ENCODE peak calls at places on chromosomes 11 and 22, in seven cellular contexts. E is pancreas, Y is Calu3, W is AG04450, G is GM10248, M is progenitor cell of endocrine pancreas, R is fibroblast of pulmonary artery. Q is an unnamed sample.

GRCh38 chr11:31802609-31802989 is 8.5 kb downstream of the PAX6 start:
- DNase-seq in G (peak; percentile 16), R (no peak), W (no peak), E (no peak), Y (no peak), M (no peak), Q (no peak)

GRCh38 chr11:27904358-27905055 is 203.4 kb downstream of the KIF18A start:
- DNase-seq in E (no peak), G (no peak), Y (no peak), M (no peak), W (no peak), R (no peak), Q (peak; percentile 84)

GRCh38 chr22:19063581-19064353 is 58.4 kb downstream of the DGCR2 start:
- DNase-seq in W (no peak), Y (no peak), R (peak; percentile 53), G (no peak), E (no peak), M (no peak), Q (no peak)

GRCh38 chr11:2754008-2754407 is 54.2 kb upstream of the KCNQ1OT1 start:
- DNase-seq in M (no peak), E (peak; percentile 5), W (no peak), R (no peak), Y (no peak), G (no peak), Q (no peak)

GRCh38 chr11:45880772-45881570 is 4.5 kb upstream of the MAPK8IP1 start:
- DNase-seq in R (peak; percentile 17), M (no peak), E (no peak), Y (no peak), W (no peak), G (no peak), Q (no peak)

GRCh38 chr11:70863988-70864387 is 388.4 kb downstream of the SHANK2 start:
- DNase-seq in E (no peak), M (no peak), W (no peak), G (no peak), R (no peak), Y (no peak), Q (no peak)

GRCh38 chr11:86523738-86524602 is 148.4 kb downstream of the ME3 start:
- DNase-seq in W (peak; percentile 92), R (peak; percentile 93), M (no peak), Y (peak; percentile 29), G (no peak), E (no peak), Q (peak; percentile 92)

GRCh38 chr11:44004452-44004833 is 43.3 kb upstream of the ACCSL start:
- DNase-seq in E (no peak), Y (no peak), W (no peak), M (no peak), G (no peak), R (no peak), Q (no peak)

GRCh38 chr11:18324381-18324780 is 2.0 kb downstream of the GTF2H1 start:
- DNase-seq in Y (no peak), W (no peak), R (no peak), M (no peak), G (no peak), E (no peak), Q (no peak)

GRCh38 chr11:94325681-94326080 is 21.3 kb downstream of the IZUMO1R start:
- DNase-seq in M (peak; percentile 25), W (no peak), R (peak; percentile 38), G (peak; percentile 71), Y (peak; percentile 54), E (no peak), Q (peak; percentile 41)

GRCh38 chr11:63998558-63999348 is 12.5 kb downstream of the OTUB1 start:
- DNase-seq in M (no peak), G (no peak), R (no peak), Y (no peak), W (no peak), E (no peak), Q (no peak)

GRCh38 chr11:70246196-70246595 is 24.3 kb upstream of the PPFIA1 start:
- DNase-seq in R (peak; percentile 35), G (no peak), M (no peak), Y (no peak), W (no peak), E (no peak), Q (no peak)

GRCh38 chr22:24124247-24124646 is 57.0 kb upstream of the SUSD2 start:
- DNase-seq in M (no peak), E (no peak), R (no peak), G (no peak), W (no peak), Y (no peak), Q (no peak)

GRCh38 chr11:109658169-109658568 is 236.2 kb downstream of the C11orf87 start:
- DNase-seq in E (no peak), R (no peak), W (no peak), Y (no peak), G (no peak), M (no peak), Q (no peak)

GRCh38 chr22:23245045-23245798 is 64.9 kb downstream of the BCR start:
- DNase-seq in R (no peak), W (no peak), E (no peak), G (no peak), Y (peak; percentile 13), M (no peak), Q (peak; percentile 82)

GRCh38 chr22:29855611-29856181 is 17.6 kb upstream of the ASCC2 start:
- DNase-seq in W (no peak), E (no peak), M (no peak), Y (no peak), G (no peak), R (no peak), Q (no peak)

DNA sequence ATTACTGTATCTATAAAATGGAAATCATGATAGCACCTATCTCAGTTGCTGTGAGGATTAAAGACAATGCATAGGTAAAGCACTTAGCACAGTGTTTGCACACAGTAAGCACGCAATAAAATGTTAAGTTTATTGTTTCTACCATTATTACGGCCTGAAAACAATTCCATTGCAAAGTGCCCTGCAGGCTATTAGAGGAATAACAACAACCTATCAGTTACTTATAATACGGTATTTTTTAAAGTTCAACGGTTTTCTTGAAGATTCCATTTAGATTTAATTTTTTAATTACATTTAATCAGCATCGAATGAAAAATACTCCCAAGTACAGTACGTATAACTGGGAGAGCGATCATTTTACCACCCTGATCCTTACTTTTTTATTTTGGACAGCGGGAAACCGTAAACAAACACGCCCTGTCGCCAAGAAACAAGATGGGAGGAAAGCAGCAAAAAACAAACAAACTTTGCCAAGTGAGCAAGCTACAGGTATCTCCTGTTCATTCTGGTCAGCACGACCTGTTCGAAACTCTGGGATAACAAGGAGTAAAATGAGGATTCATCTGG is 892 bp downstream of the SLC36A4 start:
- DNase-seq in G (peak; percentile 18), E (no peak), R (no peak), Y (no peak), M (no peak), W (no peak), Q (no peak)
- TF ChIP-seq CTCF in G (no peak), E (no peak), R (peak; percentile 57), Y (no peak), M (peak; percentile 58), W (peak; percentile 58), Q (peak; percentile 78)

DNA sequence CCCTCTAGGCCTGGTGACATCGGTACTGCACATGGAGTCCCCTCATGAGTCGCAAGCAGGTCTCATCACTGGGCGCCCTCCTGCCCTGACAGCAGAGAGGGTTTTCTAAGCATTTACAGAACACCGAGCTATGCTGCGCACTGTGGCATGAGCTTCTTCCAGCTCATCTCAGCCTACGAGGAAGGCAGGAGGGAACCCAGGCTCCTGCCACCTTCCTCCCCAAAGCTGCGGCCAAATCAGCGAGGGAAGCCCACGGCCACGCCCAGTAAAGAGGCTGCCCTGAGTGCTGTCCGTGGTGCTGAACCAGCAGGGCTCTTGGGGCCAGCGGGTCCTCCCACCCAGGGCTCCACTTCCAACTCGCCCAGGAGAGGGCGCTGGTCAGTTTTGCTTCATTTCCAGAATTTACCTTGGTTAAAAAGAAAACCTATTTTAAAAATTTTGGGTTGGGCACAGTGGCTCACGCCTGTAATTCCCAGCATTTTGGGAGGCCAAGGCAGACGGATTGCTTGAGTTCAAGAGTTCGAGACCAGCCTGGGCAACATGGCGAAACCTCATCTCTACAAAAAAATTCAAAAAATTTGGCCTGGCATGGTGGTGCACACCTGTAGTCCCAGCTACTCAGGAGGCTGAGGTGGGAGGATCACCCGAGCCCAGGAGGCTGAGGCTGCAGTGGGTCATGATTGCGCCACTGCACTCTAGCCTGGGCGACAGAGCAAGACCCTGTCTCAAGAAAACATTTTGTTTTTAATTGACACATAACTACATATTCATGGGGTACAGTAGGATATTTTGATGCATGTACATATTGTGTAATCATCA is 34.2 kb downstream of the PHF21B start:
- DNase-seq in G (peak; percentile 92), R (peak; percentile 84), E (peak; percentile 86), M (peak; percentile 92), Y (peak; percentile 87), W (peak; percentile 51), Q (peak; percentile 69)
- TF ChIP-seq CTCF in G (peak; percentile 73), R (peak; percentile 86), E (no peak), M (peak; percentile 95), Y (peak; percentile 91), W (peak; percentile 80), Q (peak; percentile 93)

DNA sequence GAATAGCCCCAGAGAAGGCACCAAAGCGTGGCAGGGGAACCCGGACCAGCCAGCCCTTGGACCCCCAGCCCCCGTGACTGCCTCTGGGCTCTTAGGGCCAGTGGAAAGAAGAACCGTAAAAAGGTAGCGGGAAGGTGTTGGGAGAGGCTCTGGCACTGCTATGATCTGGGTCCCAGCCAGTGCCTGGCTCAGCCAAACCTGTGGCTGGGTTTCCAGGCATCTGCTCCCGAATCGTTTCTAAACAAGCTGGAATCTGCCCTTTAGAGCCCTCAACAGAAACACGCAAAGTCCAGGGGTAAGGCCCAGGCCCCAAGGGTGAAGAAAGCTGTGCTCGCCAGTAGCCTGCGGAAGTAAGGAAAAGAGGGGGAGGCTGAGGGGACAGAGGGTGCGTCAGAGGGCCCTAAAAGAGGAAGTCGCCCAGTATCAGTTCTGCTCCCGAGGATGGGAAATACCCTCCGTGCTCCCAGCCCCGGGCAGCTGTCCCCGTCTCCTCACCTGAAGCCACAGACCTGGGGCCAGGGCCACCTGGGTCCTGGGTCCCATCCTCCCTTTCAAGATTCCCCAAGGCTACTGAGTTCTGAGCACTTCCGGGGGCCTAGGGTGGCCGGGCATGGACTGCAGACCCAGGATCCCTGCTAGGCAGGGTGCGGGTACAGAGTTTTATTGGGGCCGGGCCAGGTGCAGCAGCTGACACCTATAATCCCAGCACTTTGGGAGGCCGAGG is 24.7 kb downstream of the IL10RA start:
- DNase-seq in M (no peak), R (no peak), Y (no peak), E (no peak), G (peak; percentile 90), W (no peak), Q (no peak)
- TF ChIP-seq CTCF in M (no peak), R (no peak), Y (no peak), E (no peak), G (no peak), W (no peak), Q (no peak)

GRCh38 chr22:20181194-20181931 is 30.5 kb upstream of the CCDC188 start:
- DNase-seq in W (no peak), G (no peak), R (no peak), M (no peak), E (no peak), Y (no peak), Q (no peak)

GRCh38 chr22:20180640-20181039 is 29.8 kb upstream of the CCDC188 start:
- DNase-seq in E (no peak), M (no peak), Y (no peak), G (no peak), R (no peak), W (no peak), Q (no peak)

GRCh38 chr22:20179455-20180244 is 28.8 kb upstream of the CCDC188 start:
- DNase-seq in M (no peak), Y (no peak), E (no peak), G (no peak), R (no peak), W (no peak), Q (no peak)

GRCh38 chr22:20178922-20179227 is 28.0 kb upstream of the CCDC188 start:
- DNase-seq in R (no peak), E (no peak), M (no peak), Y (no peak), W (no peak), G (no peak), Q (no peak)

GRCh38 chr22:20180245-20180630 is 29.4 kb upstream of the CCDC188 start:
- DNase-seq in M (no peak), G (no peak), Y (peak; percentile 24), E (no peak), R (no peak), W (no peak), Q (no peak)
- TF ChIP-seq CTCF in M (peak; percentile 55), G (no peak), Y (peak; percentile 56), E (no peak), R (peak; percentile 4), W (peak; percentile 14), Q (peak; percentile 72)